ENCODE peak calls at places on chromosomes 2 and 18, in four cellular contexts. G, L, R and M are unnamed samples. For H3K4me1, the result is how much of the 10 kb centered on the place peaks cover.

GRCh38 chr2:149122521-149122920 is 84.0 kb downstream of the LYPD6B start:
- DNase-seq in G (no peak), R (no peak), L (no peak), M (no peak)

GRCh38 chr2:112474844-112475486 is 7.0 kb upstream of the TTL start:
- DNase-seq in R (no peak), L (no peak), G (no peak), M (no peak)

GRCh38 chr18:12768622-12769021 is 65.8 kb downstream of the PSMG2 start:
- DNase-seq in L (no peak), R (no peak), G (no peak), M (no peak)

GRCh38 chr2:192128655-192129054 is 66.1 kb downstream of the TMEFF2 start:
- DNase-seq in R (no peak), G (no peak), L (no peak), M (no peak)

GRCh38 chr2:71208756-71209155 is 18.1 kb downstream of the PAIP2B start:
- DNase-seq in G (no peak), L (no peak), R (no peak), M (no peak)

GRCh38 chr2:223306371-223306770 is 254.4 kb downstream of the KCNE4 start:
- DNase-seq in L (no peak), R (no peak), G (no peak), M (no peak)

GRCh38 chr2:51265539-51265938 is 233.6 kb upstream of the NRXN1 start:
- DNase-seq in L (no peak), G (no peak), R (no peak), M (no peak)

GRCh38 chr2:204538179-204539009 is 6.9 kb upstream of the PARD3B start:
- DNase-seq in R (no peak), G (peak), L (no peak), M (no peak)

GRCh38 chr18:47844828-47845227 is 85.6 kb downstream of the SMAD2 start:
- DNase-seq in R (no peak), L (no peak), G (no peak), M (no peak)

GRCh38 chr2:178873912-178874311 is 66.7 kb upstream of the TTN start:
- DNase-seq in G (no peak), R (no peak), L (no peak), M (no peak)

GRCh38 chr18:78982186-78982585 is 2.6 kb downstream of the SALL3 start:
- DNase-seq in G (no peak), L (no peak), R (no peak), M (no peak)

GRCh38 chr2:64792310-64792709 is 138.6 kb upstream of the SERTAD2 start:
- DNase-seq in L (no peak), R (no peak), G (no peak), M (no peak)

GRCh38 chr18:21900594-21901352 is 160.2 kb downstream of the MIB1 start:
- DNase-seq in L (no peak), G (no peak), R (no peak), M (no peak)

GRCh38 chr2:144706671-144707070 is 186.8 kb upstream of the ZEB2 start:
- DNase-seq in L (no peak), R (no peak), G (no peak), M (no peak)

GRCh38 chr2:127909019-127909418 is 23.3 kb upstream of the AMMECR1L start:
- DNase-seq in G (peak), L (no peak), R (no peak), M (no peak)

GRCh38 chr2:56768973-56769372 is 585.2 kb downstream of the CCDC85A start:
- DNase-seq in R (no peak), G (no peak), L (no peak), M (no peak)

GRCh38 chr2:127139766-127140165 is 32.8 kb upstream of the BIN1 start:
- DNase-seq in L (no peak), G (no peak), R (no peak), M (no peak)

GRCh38 chr2:192051533-192051932 is 143.2 kb downstream of the TMEFF2 start:
- DNase-seq in R (no peak), L (no peak), G (no peak), M (no peak)

DNA sequence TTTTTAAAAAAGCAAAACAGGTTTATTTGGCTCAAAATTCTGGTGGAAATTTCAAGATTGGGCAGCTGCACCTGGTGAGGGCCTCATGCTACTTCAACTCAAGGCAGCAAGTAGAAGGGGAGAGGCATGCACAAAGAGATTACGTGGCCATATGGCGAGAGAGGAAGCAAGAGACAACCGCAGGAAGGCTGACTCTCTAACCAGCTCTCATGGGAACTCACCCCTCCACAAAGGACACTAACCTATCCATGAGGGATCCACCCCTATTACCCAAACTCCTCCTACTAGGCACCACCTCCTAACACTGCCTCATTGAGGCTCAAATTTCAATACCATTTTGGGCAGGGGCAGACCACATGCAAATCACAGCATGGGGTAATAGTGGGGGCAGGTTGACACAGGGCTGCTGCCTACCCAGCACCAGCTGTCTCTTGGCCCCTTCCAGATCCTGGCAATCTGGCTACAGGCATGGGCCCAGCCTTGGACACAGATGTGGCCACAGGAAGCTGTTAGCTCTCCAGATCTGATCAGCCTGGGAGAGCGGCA is 2.0 kb upstream of the CAPN10 start:
- DNase-seq in R (peak), L (no peak), G (no peak), M (no peak)
- H3K4me3 ChIP-seq in R (peak), L (peak), G (no peak), M (no peak)

GRCh38 chr2:224983719-224984388 is 58.4 kb downstream of the DOCK10 start:
- DNase-seq in L (no peak), R (no peak), G (no peak), M (no peak)
- H3K27ac ChIP-seq in L (peak), R (peak), G (peak), M (peak)

GRCh38 chr2:1546901-1547300 is 133.6 kb downstream of the TPO start:
- DNase-seq in G (no peak), R (no peak), L (no peak), M (no peak)
- H3K4me1 ChIP-seq in G (under half), R (under half), L (under half), M (under half)

GRCh38 chr2:101706819-101707177 is 9.3 kb downstream of the MAP4K4 start:
- DNase-seq in G (no peak), L (no peak), R (no peak), M (no peak)
- H3K4me3 ChIP-seq in G (no peak), L (no peak), R (no peak), M (no peak)

GRCh38 chr2:240972201-240972600 is 26.2 kb upstream of the SNED1 start:
- DNase-seq in G (no peak), L (no peak), R (peak), M (no peak)
- H3K27ac ChIP-seq in G (peak), L (peak), R (no peak), M (no peak)

DNA sequence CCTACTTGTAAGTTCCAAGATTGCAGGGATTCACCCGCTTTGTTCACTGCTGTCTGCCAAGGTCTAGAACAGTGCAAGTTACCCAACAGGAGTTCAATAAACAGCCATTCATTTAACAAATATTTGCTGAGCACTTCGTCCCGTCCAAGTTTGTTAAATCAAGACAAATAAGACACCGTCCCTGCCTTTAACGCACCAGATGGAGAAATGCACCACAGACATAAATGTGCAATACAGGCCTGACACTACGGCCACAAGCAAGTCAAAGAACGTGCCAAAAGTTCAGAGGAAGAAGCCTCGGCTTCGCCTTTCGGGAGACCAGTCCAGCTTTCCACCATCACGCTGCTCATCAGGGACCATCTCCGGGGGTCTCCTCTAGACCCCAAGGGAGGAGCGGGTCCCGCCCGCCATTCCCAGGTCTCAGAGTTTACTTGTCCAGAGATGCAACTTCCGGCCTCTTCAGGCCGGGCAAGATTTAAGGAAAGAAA is 429 bp downstream of the C2orf76 start:
- DNase-seq in G (peak), R (no peak), L (no peak), M (no peak)
- H3K4me1 ChIP-seq in G (under half), R (half or more), L (under half), M (under half)

GRCh38 chr2:134140251-134140661 is 113.6 kb upstream of the MGAT5 start:
- DNase-seq in R (no peak), L (no peak), G (peak), M (no peak)
- H3K4me3 ChIP-seq in R (peak), L (no peak), G (no peak), M (no peak)

DNA sequence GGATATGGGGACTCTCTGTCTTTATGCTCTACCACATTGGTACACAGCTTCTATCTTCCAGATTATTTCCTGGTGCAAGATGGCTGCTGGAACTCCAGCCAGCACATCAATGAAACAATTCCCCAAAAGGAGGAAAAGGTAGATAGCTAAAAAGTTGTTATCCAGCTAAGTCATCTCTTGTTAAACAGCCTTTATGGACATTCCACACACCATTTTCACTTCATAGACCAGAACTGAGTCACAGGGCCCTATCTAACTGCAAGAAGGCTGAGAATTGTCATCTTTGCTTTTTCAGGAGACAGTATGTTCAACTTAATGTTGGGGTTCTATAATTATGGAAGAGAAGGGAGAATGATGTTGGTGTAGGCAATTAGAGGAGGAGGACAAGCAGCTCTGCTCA is 133.3 kb upstream of the NOSTRIN start:
- DNase-seq in L (no peak), R (no peak), G (no peak), M (no peak)
- H3K27ac ChIP-seq in L (no peak), R (no peak), G (no peak), M (no peak)

GRCh38 chr2:237876518-237876917 is 17.1 kb downstream of the RAMP1 start:
- DNase-seq in G (peak), L (peak), R (no peak), M (no peak)
- H3K4me1 ChIP-seq in G (under half), L (under half), R (half or more), M (under half)

GRCh38 chr18:38751897-38752296 is 1186.3 kb upstream of the CELF4 start:
- DNase-seq in R (no peak), L (no peak), G (peak), M (no peak)
- H3K4me3 ChIP-seq in R (no peak), L (no peak), G (no peak), M (no peak)